ENCODE peak calls at places on chromosomes 12 and 14, in nine cellular contexts. M is glutamatergic neuron, H is endothelial cell, S is body of pancreas, O is GM06990, Q is fibroblast of mammary gland, U is AG09319, A is HFF-Myc, V is A549. X is an unnamed sample.

GRCh38 chr14:64234877-64235651 is 59.1 kb downstream of the ESR2 start:
- DNase-seq in S (peak), M (peak), V (no peak), U (no peak), H (no peak), Q (peak), A (no peak), O (peak), X (no peak)

GRCh38 chr14:105760691-105761344 is 234.4 kb downstream of the TMEM121 start:
- DNase-seq in S (no peak), Q (no peak), A (no peak), O (no peak), U (no peak), M (no peak), H (no peak), V (no peak), X (no peak)

GRCh38 chr14:58464652-58465051 is 37.1 kb downstream of the KIAA0586 start:
- DNase-seq in A (no peak), Q (no peak), U (no peak), M (no peak), H (no peak), V (no peak), S (no peak), O (no peak), X (no peak)

GRCh38 chr12:122499991-122500684 is 594 bp downstream of the ZCCHC8 start:
- DNase-seq in H (peak), V (peak), S (peak), U (no peak), A (no peak), Q (peak), M (peak), O (no peak), X (peak)

GRCh38 chr14:104422301-104423223 is 157.0 kb upstream of the C14orf180 start:
- DNase-seq in A (no peak), Q (no peak), H (no peak), M (no peak), O (no peak), U (no peak), S (no peak), V (no peak), X (no peak)

GRCh38 chr14:37857774-37858266 is 262.4 kb downstream of the TTC6 start:
- DNase-seq in O (no peak), Q (no peak), S (no peak), H (no peak), U (no peak), M (no peak), A (no peak), V (no peak), X (no peak)

GRCh38 chr12:47328831-47329545 is 249.2 kb upstream of the AMIGO2 start:
- DNase-seq in A (no peak), Q (peak), O (no peak), M (no peak), U (no peak), V (no peak), H (no peak), S (no peak), X (no peak)

GRCh38 chr14:54182419-54183040 is 214.3 kb upstream of the CDKN3 start:
- DNase-seq in A (peak), M (no peak), O (no peak), V (no peak), S (no peak), Q (peak), U (no peak), H (no peak), X (peak)

GRCh38 chr14:32224731-32225377 is 21.8 kb upstream of the RNU6-8 start:
- DNase-seq in U (no peak), H (peak), O (no peak), S (peak), V (peak), M (peak), Q (peak), A (peak), X (peak)

GRCh38 chr14:36658091-36659009 is 3.3 kb upstream of the PAX9 start:
- DNase-seq in U (no peak), S (no peak), A (no peak), O (no peak), V (no peak), H (no peak), Q (no peak), M (no peak), X (no peak)

GRCh38 chr12:17035372-17035771 is 429.4 kb upstream of the LMO3 start:
- DNase-seq in O (no peak), S (no peak), U (no peak), H (no peak), M (no peak), V (no peak), A (no peak), Q (no peak), X (no peak)

GRCh38 chr12:17038923-17039322 is 433.0 kb upstream of the LMO3 start:
- DNase-seq in V (no peak), S (no peak), M (no peak), H (no peak), U (no peak), Q (no peak), A (no peak), O (no peak), X (no peak)
- TF ChIP-seq CTCF in V (no peak), S (no peak), M (no peak), H (no peak), U (no peak), Q (no peak), A (no peak), O (no peak), X (no peak)

DNA sequence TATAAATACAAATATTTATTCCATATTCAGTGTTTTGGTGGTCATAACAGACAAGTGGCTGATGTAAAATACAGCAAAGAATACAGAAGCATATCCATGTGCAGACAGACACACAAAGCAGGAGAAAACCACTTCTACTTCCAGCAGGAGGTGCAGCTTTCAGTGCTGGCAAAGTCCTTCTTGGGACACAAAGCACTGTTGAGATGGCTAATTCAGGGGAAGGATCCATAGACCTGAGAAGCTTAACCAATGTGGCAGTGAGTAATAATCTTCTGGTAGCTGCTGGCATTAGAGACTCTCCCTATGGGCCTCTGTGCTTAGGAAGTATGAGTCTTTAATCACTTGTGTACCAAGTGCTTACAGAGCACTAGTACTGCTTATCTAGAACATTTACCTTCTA is 26.8 kb downstream of the AMN1 start:
- DNase-seq in M (no peak), H (no peak), S (no peak), O (no peak), Q (peak), V (no peak), U (no peak), A (peak), X (no peak)
- TF ChIP-seq CTCF in M (no peak), H (no peak), S (no peak), O (no peak), Q (peak), V (peak), U (no peak), A (no peak), X (no peak)

GRCh38 chr14:83847102-83847501 is 1682.8 kb upstream of the FLRT2 start:
- DNase-seq in V (no peak), O (no peak), S (no peak), Q (no peak), U (no peak), H (no peak), A (no peak), M (no peak), X (no peak)
- TF ChIP-seq CTCF in V (no peak), O (no peak), S (no peak), Q (no peak), U (no peak), H (no peak), A (no peak), M (no peak), X (no peak)

GRCh38 chr14:94393474-94393873 is 5.1 kb upstream of the SERPINA1 start:
- DNase-seq in U (no peak), H (no peak), Q (no peak), M (no peak), S (no peak), A (no peak), V (no peak), O (no peak), X (no peak)
- TF ChIP-seq CTCF in U (no peak), H (no peak), Q (no peak), M (no peak), S (no peak), A (no peak), V (no peak), O (no peak), X (no peak)

GRCh38 chr12:32344047-32344446 is 55.3 kb upstream of the FGD4 start:
- DNase-seq in S (no peak), Q (no peak), V (no peak), U (no peak), M (no peak), O (no peak), A (no peak), H (no peak), X (peak)
- TF ChIP-seq CTCF in S (no peak), Q (no peak), V (peak), U (no peak), M (no peak), O (no peak), A (no peak), H (no peak), X (no peak)

DNA sequence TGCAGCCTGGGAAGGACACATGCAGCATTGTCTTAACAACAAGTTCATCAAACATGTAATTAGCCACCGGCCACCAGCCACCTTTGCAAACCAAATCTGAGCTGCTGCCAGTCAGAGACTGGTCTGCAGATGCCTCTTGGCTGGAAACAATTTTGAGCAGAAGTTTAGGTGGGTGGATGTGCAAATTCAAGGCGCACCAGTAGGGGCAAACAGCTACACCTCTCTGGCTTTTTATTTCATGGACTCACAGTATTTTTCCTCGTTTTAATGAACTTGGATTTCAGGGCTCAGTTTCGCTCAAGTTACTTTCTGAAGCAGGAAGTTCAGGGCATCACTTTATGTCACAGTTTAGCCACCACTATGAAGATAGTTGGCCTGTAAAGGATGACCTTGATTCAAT is 94.3 kb downstream of the OTX2 start:
- DNase-seq in Q (no peak), H (no peak), M (no peak), O (no peak), A (no peak), V (no peak), S (no peak), U (no peak), X (no peak)
- TF ChIP-seq CTCF in Q (no peak), H (no peak), M (peak), O (no peak), A (no peak), V (no peak), S (no peak), U (no peak), X (no peak)

GRCh38 chr12:74021937-74022336 is 515.7 kb upstream of the ATXN7L3B start:
- DNase-seq in H (peak), O (no peak), S (peak), U (no peak), M (peak), V (peak), Q (peak), A (peak), X (peak)
- TF ChIP-seq CTCF in H (peak), O (peak), S (peak), U (peak), M (peak), V (peak), Q (peak), A (peak), X (peak)

DNA sequence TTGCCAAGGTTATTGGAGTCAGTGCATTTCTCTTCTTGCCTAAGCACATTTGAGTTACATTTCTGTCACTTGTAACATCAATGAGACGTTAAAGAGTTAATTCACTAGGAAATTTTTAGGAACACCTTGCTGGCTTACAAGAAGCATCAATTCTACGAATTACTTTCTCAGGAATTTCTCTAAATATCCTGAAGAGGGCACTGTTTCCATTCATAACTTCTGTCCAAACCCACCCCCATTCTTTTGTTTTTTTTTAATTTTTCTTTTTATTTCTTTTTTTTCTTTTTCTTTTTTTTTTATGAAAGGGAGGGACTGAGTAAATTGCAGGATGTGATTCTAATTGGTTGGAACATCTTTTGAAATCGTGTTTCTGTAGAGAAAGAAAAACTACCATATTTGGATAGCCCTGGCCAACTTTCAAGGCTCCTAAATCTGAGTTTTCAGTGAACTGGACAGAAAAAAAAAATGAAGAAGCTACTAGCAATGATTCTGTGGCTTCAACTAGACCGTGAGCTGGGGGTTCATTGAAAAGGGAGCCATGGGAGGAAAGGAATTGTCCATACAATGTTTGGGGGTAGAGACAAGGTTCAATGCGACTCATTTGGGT is 285.3 kb downstream of the DAD1 start:
- DNase-seq in M (no peak), S (no peak), U (no peak), H (no peak), A (no peak), Q (peak), V (no peak), O (no peak), X (no peak)
- TF ChIP-seq CTCF in M (peak), S (peak), U (peak), H (peak), A (peak), Q (peak), V (peak), O (peak), X (no peak)

GRCh38 chr12:113655919-113656318 is 184.2 kb upstream of the LHX5 start:
- DNase-seq in H (no peak), M (no peak), V (no peak), U (no peak), O (no peak), Q (no peak), S (no peak), A (no peak), X (no peak)
- TF ChIP-seq CTCF in H (no peak), M (no peak), V (no peak), U (no peak), O (no peak), Q (no peak), S (no peak), A (no peak), X (no peak)

X was measured in Calu3.